ENCODE peak calls at places on chromosomes 4 and X, in nine cellular contexts. U is coronary artery, V is brain microvascular endothelial cell, S is MM.1S, Y is fibroblast of lung, X is A549, Q is left ventricle myocardium inferior, B is spleen, T is Peyer's patch. E is an unnamed sample.

GRCh38 chr4:989722-990471 is 3.1 kb downstream of the IDUA start:
- DNase-seq in U (no peak), V (no peak), S (no peak), Y (no peak), X (no peak), Q (no peak), B (no peak), T (no peak), E (no peak)

GRCh38 chr4:55545681-55546632 is 752 bp downstream of the CLOCK start:
- DNase-seq in U (peak; percentile 83), V (peak; percentile 47), S (peak; percentile 76), Y (peak; percentile 75), X (peak; percentile 21), Q (peak; percentile 84), B (peak; percentile 94), T (peak; percentile 89), E (peak; percentile 90)

GRCh38 chrX:30065226-30065625 is 150.1 kb upstream of the MAGEB2 start:
- DNase-seq in U (no peak), V (peak; percentile 2), S (no peak), Y (no peak), X (no peak), Q (no peak), B (no peak), T (no peak), E (no peak)

GRCh38 chr4:170868191-170868590 is 778.4 kb upstream of the AADAT start:
- DNase-seq in U (no peak), V (no peak), S (no peak), Y (no peak), X (no peak), Q (no peak), B (no peak), T (no peak), E (no peak)

GRCh38 chr4:61922766-61923165 is 722.6 kb downstream of the ADGRL3 start:
- DNase-seq in U (no peak), V (no peak), S (no peak), Y (no peak), X (no peak), Q (no peak), B (no peak), T (no peak), E (no peak)

GRCh38 chr4:77095101-77095826 is 19.5 kb upstream of the CCNI start:
- DNase-seq in U (no peak), V (peak; percentile 72), S (peak; percentile 79), Y (peak; percentile 63), X (peak; percentile 33), Q (peak; percentile 78), B (peak; percentile 93), T (peak; percentile 71), E (peak; percentile 70)

GRCh38 chrX:12379666-12380065 is 241.4 kb downstream of the FRMPD4 start:
- DNase-seq in U (no peak), V (no peak), S (no peak), Y (no peak), X (no peak), Q (no peak), B (no peak), T (no peak), E (no peak)

GRCh38 chrX:69216911-69217310 is 51.7 kb upstream of the PJA1 start:
- DNase-seq in U (no peak), V (no peak), S (no peak), Y (no peak), X (no peak), Q (no peak), B (no peak), T (no peak), E (no peak)

GRCh38 chrX:139639253-139639652 is 68.7 kb downstream of the MCF2 start:
- DNase-seq in U (no peak), V (no peak), S (no peak), Y (no peak), X (no peak), Q (no peak), B (no peak), T (no peak), E (no peak)

GRCh38 chrX:42491145-42491907 is 286.6 kb downstream of the PPP1R2C start:
- DNase-seq in U (no peak), V (no peak), S (no peak), Y (no peak), X (no peak), Q (no peak), B (no peak), T (no peak), E (no peak)

GRCh38 chr4:82201805-82202636 is 171.8 kb downstream of the HNRNPD start:
- DNase-seq in U (no peak), V (peak; percentile 55), S (peak; percentile 49), Y (peak; percentile 45), X (no peak), Q (no peak), B (no peak), T (no peak), E (peak; percentile 7)

GRCh38 chr4:10179957-10180602 is 63.5 kb upstream of the WDR1 start:
- DNase-seq in U (no peak), V (peak; percentile 24), S (no peak), Y (no peak), X (no peak), Q (no peak), B (no peak), T (no peak), E (no peak)

GRCh38 chrX:19798423-19798822 is 89.0 kb downstream of the SH3KBP1 start:
- DNase-seq in U (no peak), V (no peak), S (no peak), Y (no peak), X (no peak), Q (no peak), B (no peak), T (no peak), E (no peak)
- H3K27ac ChIP-seq in U (no peak overlapping the region), V (no peak overlapping the region), S (no peak overlapping the region), Y (no peak overlapping the region), X (no peak overlapping the region), Q (peak overlapping the region; percentile 74), B (no peak overlapping the region), T (peak overlapping the region; percentile 35), E (no peak overlapping the region)

GRCh38 chr4:86939737-86940141 is 4.9 kb downstream of the AFF1 start:
- DNase-seq in U (no peak), V (no peak), S (peak; percentile 98), Y (no peak), X (no peak), Q (no peak), B (no peak), T (no peak), E (no peak)

GRCh38 chr4:86940176-86940575 is 5.4 kb downstream of the AFF1 start:
- DNase-seq in U (no peak), V (no peak), S (no peak), Y (no peak), X (no peak), Q (no peak), B (no peak), T (no peak), E (no peak)

GRCh38 chr4:86940920-86941460 is 6.2 kb downstream of the AFF1 start:
- DNase-seq in U (no peak), V (no peak), S (no peak), Y (no peak), X (no peak), Q (no peak), B (no peak), T (no peak), E (no peak)

GRCh38 chr4:86935833-86936721 is 1.3 kb downstream of the AFF1 start:
- DNase-seq in U (peak; percentile 81), V (peak; percentile 31), S (peak; percentile 86), Y (peak; percentile 63), X (peak; percentile 74), Q (peak; percentile 42), B (peak; percentile 92), T (peak; percentile 82), E (peak; percentile 76)

DNA sequence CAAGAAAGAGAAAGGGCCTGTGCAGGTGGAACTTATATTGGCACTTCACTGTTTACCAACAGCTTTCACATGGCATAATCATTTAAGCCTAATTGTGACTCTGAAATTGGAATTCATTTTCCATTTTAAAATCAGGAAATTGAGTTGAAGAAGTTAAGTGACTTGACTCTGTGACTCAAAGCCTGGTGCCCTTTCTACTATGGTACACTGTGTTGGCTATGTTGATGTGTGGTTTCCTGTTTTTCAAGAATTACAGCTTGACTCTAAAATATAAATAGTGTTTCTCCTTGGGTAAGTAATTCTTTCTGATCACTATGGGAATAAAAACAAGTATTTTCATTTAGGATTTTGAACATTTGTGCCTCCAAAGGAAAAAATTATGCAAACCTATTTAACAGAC is 4.3 kb downstream of the AFF1 start:
- DNase-seq in U (no peak), V (no peak), S (no peak), Y (no peak), X (no peak), Q (no peak), B (no peak), T (no peak), E (no peak)
- H3K4me3 ChIP-seq in U (peak overlapping the region; percentile 35), V (no peak overlapping the region), S (peak overlapping the region; percentile 70), Y (no peak overlapping the region), X (no peak overlapping the region), Q (no peak overlapping the region), B (no peak overlapping the region), T (no peak overlapping the region), E (no peak overlapping the region)

GRCh38 chrX:15789979-15790765 is at the start of gene ZRSR2:
- DNase-seq in U (peak; percentile 92), V (peak; percentile 85), S (peak; percentile 87), Y (peak; percentile 60), X (peak; percentile 75), Q (peak; percentile 80), B (peak; percentile 98), T (peak; percentile 81), E (peak; percentile 86)
- TF ChIP-seq CTCF in U (no peak), V (no peak), S (no peak), Y (no peak), X (no peak), Q (no peak), B (no peak), T (no peak), E (no peak)

GRCh38 chr4:17665852-17666251 is 51.4 kb downstream of the MED28 start:
- DNase-seq in U (peak; percentile 26), V (no peak), S (no peak), Y (no peak), X (no peak), Q (no peak), B (no peak), T (no peak), E (no peak)

GRCh38 chr4:17667653-17668201 is 53.3 kb downstream of the MED28 start:
- DNase-seq in U (peak; percentile 31), V (no peak), S (peak; percentile 41), Y (no peak), X (no peak), Q (no peak), B (no peak), T (no peak), E (no peak)

GRCh38 chr4:17665346-17665745 is 50.9 kb downstream of the MED28 start:
- DNase-seq in U (no peak), V (no peak), S (no peak), Y (no peak), X (no peak), Q (no peak), B (no peak), T (no peak), E (no peak)

GRCh38 chr4:17664755-17665154 is 50.3 kb downstream of the MED28 start:
- DNase-seq in U (peak; percentile 28), V (no peak), S (no peak), Y (no peak), X (no peak), Q (no peak), B (no peak), T (no peak), E (no peak)

DNA sequence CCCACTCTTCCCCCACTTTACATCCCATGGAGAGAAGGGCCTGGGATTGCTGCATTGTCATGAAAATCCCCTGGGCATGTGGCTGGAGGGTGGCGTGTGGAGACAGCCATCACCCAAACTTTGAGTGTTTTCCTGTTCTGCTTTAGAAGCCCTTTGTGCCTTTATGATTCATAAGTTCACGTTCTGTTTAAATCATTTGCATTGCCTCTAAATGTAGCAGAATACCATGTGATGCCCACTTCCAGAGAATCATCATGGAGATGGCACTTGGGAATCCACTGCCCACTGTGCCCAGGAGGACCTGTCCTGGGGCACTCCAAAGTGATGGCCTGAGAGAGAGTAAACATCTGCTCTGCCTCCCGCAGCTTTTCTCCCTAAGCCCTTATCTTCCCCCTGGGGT is 52.8 kb downstream of the MED28 start:
- DNase-seq in U (peak; percentile 56), V (no peak), S (no peak), Y (no peak), X (no peak), Q (no peak), B (no peak), T (no peak), E (no peak)
- H3K27ac ChIP-seq in U (no peak overlapping the region), V (no peak overlapping the region), S (no peak overlapping the region), Y (no peak overlapping the region), X (no peak overlapping the region), Q (no peak overlapping the region), B (no peak overlapping the region), T (no peak overlapping the region), E (no peak overlapping the region)